ENCODE peak calls at places on chromosome 17, in eight cellular contexts. Z, D, W, Q, N, U, S and O are unnamed samples.

GRCh38 chr17:57899391-57899790 is 49.5 kb upstream of the MRPS23 start:
- DNase-seq in Z (no peak), D (no peak), W (no peak), Q (no peak), N (no peak), U (peak), S (no peak), O (no peak)

GRCh38 chr17:55312852-55313251 is 48.1 kb downstream of the HLF start:
- DNase-seq in Z (no peak), D (no peak), W (no peak), Q (no peak), N (no peak), U (no peak), S (no peak), O (no peak)

GRCh38 chr17:40932608-40933007 is 4.8 kb downstream of the KRT23 start:
- DNase-seq in Z (no peak), D (no peak), W (no peak), Q (no peak), N (no peak), U (no peak), S (no peak), O (no peak)

GRCh38 chr17:73669771-73670170 is 25.5 kb upstream of the SDK2 start:
- DNase-seq in Z (no peak), D (no peak), W (no peak), Q (no peak), N (no peak), U (no peak), S (no peak), O (no peak)

GRCh38 chr17:79036609-79037008 is 12.6 kb downstream of the C1QTNF1 start:
- DNase-seq in Z (peak), D (peak), W (peak), Q (peak), N (peak), U (no peak), S (no peak), O (no peak)

GRCh38 chr17:12256380-12256995 is 235.8 kb downstream of the MAP2K4 start:
- DNase-seq in Z (peak), D (peak), W (peak), Q (peak), N (peak), U (peak), S (peak), O (peak)

GRCh38 chr17:55641559-55642160 is 81.0 kb downstream of the TMEM100 start:
- DNase-seq in Z (peak), D (peak), W (peak), Q (peak), N (peak), U (peak), S (peak), O (peak)

GRCh38 chr17:72998343-72998742 is 94.1 kb downstream of the SLC39A11 start:
- DNase-seq in Z (no peak), D (no peak), W (no peak), Q (no peak), N (no peak), U (no peak), S (no peak), O (no peak)

GRCh38 chr17:78421534-78422266 is 43.3 kb downstream of the PGS1 start:
- DNase-seq in Z (peak), D (peak), W (no peak), Q (peak), N (peak), U (peak), S (peak), O (peak)

GRCh38 chr17:56478836-56479447 is 114.6 kb upstream of the NOG start:
- DNase-seq in Z (peak), D (peak), W (no peak), Q (peak), N (peak), U (peak), S (no peak), O (peak)

GRCh38 chr17:46012506-46013079 is 13.5 kb downstream of the STH start:
- DNase-seq in Z (no peak), D (no peak), W (no peak), Q (no peak), N (no peak), U (no peak), S (no peak), O (no peak)

GRCh38 chr17:18235743-18236256 is 10.4 kb downstream of the LLGL1 start:
- DNase-seq in Z (no peak), D (peak), W (no peak), Q (no peak), N (peak), U (no peak), S (no peak), O (no peak)